ENCODE peak calls at places on chromosomes 1 and 21, in seven cellular contexts. One of them, this sample, is unnamed.

GRCh38 chr1:237366667-237367066 is 324.7 kb downstream of the RYR2 start:
- DNase-seq in HCT116: no peak
- DNase-seq in uterus: no peak
- DNase-seq in kidney: no peak
- DNase-seq in AG04449: no peak
- DNase-seq in D721Med: no peak
- DNase-seq in mammary epithelial cell: no peak
- DNase-seq in this sample: no peak

GRCh38 chr21:33061233-33061632 is 8.7 kb upstream of the OLIG1 start:
- DNase-seq in kidney: no peak
- DNase-seq in uterus: no peak
- DNase-seq in mammary epithelial cell: no peak
- DNase-seq in D721Med: no peak
- DNase-seq in HCT116: no peak
- DNase-seq in AG04449: no peak
- DNase-seq in this sample: no peak

GRCh38 chr1:54794401-54795099 is 6.6 kb downstream of the TTC22 start:
- DNase-seq in uterus: no peak
- DNase-seq in mammary epithelial cell: peak; percentile 43
- DNase-seq in HCT116: no peak
- DNase-seq in AG04449: no peak
- DNase-seq in kidney: no peak
- DNase-seq in D721Med: no peak
- DNase-seq in this sample: no peak

GRCh38 chr1:200172311-200172710 is 144.8 kb downstream of the NR5A2 start:
- DNase-seq in kidney: no peak
- DNase-seq in D721Med: no peak
- DNase-seq in uterus: no peak
- DNase-seq in mammary epithelial cell: no peak
- DNase-seq in AG04449: no peak
- DNase-seq in HCT116: no peak
- DNase-seq in this sample: no peak

GRCh38 chr1:77513839-77514763 is 168.4 kb downstream of the ZZZ3 start:
- DNase-seq in mammary epithelial cell: peak; percentile 32
- DNase-seq in HCT116: no peak
- DNase-seq in AG04449: peak; percentile 70
- DNase-seq in uterus: peak; percentile 32
- DNase-seq in D721Med: no peak
- DNase-seq in kidney: no peak
- DNase-seq in this sample: no peak

GRCh38 chr1:244840219-244840794 is 4.8 kb downstream of the COX20 start:
- DNase-seq in kidney: no peak
- DNase-seq in AG04449: no peak
- DNase-seq in uterus: no peak
- DNase-seq in HCT116: no peak
- DNase-seq in mammary epithelial cell: no peak
- DNase-seq in D721Med: no peak
- DNase-seq in this sample: no peak

GRCh38 chr21:45950740-45951515 is 30.6 kb upstream of the COL6A1 start:
- DNase-seq in D721Med: peak; percentile 98
- DNase-seq in mammary epithelial cell: peak; percentile 58
- DNase-seq in kidney: no peak
- DNase-seq in uterus: peak; percentile 82
- DNase-seq in AG04449: no peak
- DNase-seq in HCT116: peak; percentile 12
- DNase-seq in this sample: no peak

GRCh38 chr1:197180252-197180878 is 33.9 kb upstream of the ASPM start:
- DNase-seq in mammary epithelial cell: peak; percentile 45
- DNase-seq in AG04449: peak; percentile 59
- DNase-seq in kidney: no peak
- DNase-seq in D721Med: no peak
- DNase-seq in HCT116: no peak
- DNase-seq in uterus: no peak
- DNase-seq in this sample: no peak

GRCh38 chr1:33259879-33260278 is 3.6 kb downstream of the ZNF362 start:
- DNase-seq in HCT116: no peak
- DNase-seq in D721Med: no peak
- DNase-seq in AG04449: no peak
- DNase-seq in mammary epithelial cell: no peak
- DNase-seq in kidney: no peak
- DNase-seq in uterus: no peak
- DNase-seq in this sample: no peak

GRCh38 chr1:13513885-13514546 is at the start of gene LRRC38:
- DNase-seq in D721Med: no peak
- DNase-seq in HCT116: no peak
- DNase-seq in mammary epithelial cell: no peak
- DNase-seq in uterus: no peak
- DNase-seq in AG04449: no peak
- DNase-seq in kidney: no peak
- DNase-seq in this sample: no peak

GRCh38 chr1:213987422-213987875 is 324 bp upstream of the PROX1 start:
- DNase-seq in AG04449: no peak
- DNase-seq in mammary epithelial cell: no peak
- DNase-seq in HCT116: no peak
- DNase-seq in D721Med: peak; percentile 95
- DNase-seq in kidney: no peak
- DNase-seq in uterus: no peak
- DNase-seq in this sample: no peak

GRCh38 chr1:59696421-59697115 is 118.2 kb upstream of the HOOK1 start:
- DNase-seq in D721Med: no peak
- DNase-seq in AG04449: no peak
- DNase-seq in uterus: no peak
- DNase-seq in kidney: no peak
- DNase-seq in HCT116: no peak
- DNase-seq in mammary epithelial cell: no peak
- DNase-seq in this sample: no peak

GRCh38 chr21:17921579-17922530 is 102.7 kb upstream of the C21orf91 start:
- DNase-seq in kidney: no peak
- DNase-seq in AG04449: no peak
- DNase-seq in HCT116: no peak
- DNase-seq in mammary epithelial cell: peak; percentile 97
- DNase-seq in D721Med: no peak
- DNase-seq in uterus: peak; percentile 61
- DNase-seq in this sample: no peak

GRCh38 chr1:207181838-207182237 is 77.8 kb downstream of the C4BPA start:
- DNase-seq in HCT116: no peak
- DNase-seq in kidney: no peak
- DNase-seq in uterus: no peak
- DNase-seq in D721Med: no peak
- DNase-seq in AG04449: no peak
- DNase-seq in mammary epithelial cell: peak; percentile 44
- DNase-seq in this sample: no peak

GRCh38 chr1:78005755-78006154 is 1.0 kb downstream of the DNAJB4 start:
- DNase-seq in uterus: no peak
- DNase-seq in mammary epithelial cell: peak; percentile 68
- DNase-seq in kidney: no peak
- DNase-seq in D721Med: no peak
- DNase-seq in AG04449: peak; percentile 63
- DNase-seq in HCT116: peak; percentile 48
- DNase-seq in this sample: no peak

GRCh38 chr1:5961601-5962000 is 30.6 kb downstream of the NPHP4 start:
- DNase-seq in D721Med: no peak
- DNase-seq in HCT116: no peak
- DNase-seq in AG04449: no peak
- DNase-seq in kidney: no peak
- DNase-seq in mammary epithelial cell: no peak
- DNase-seq in uterus: no peak
- DNase-seq in this sample: no peak

GRCh38 chr1:14724697-14725096 is 126.2 kb downstream of the KAZN start:
- DNase-seq in uterus: no peak
- DNase-seq in D721Med: no peak
- DNase-seq in HCT116: no peak
- DNase-seq in AG04449: no peak
- DNase-seq in mammary epithelial cell: no peak
- DNase-seq in kidney: no peak
- DNase-seq in this sample: no peak

GRCh38 chr1:209772116-209772515 is 12.2 kb downstream of the C1orf74 start:
- DNase-seq in mammary epithelial cell: peak; percentile 66
- DNase-seq in kidney: no peak
- DNase-seq in HCT116: no peak
- DNase-seq in uterus: no peak
- DNase-seq in D721Med: no peak
- DNase-seq in AG04449: no peak
- DNase-seq in this sample: no peak

GRCh38 chr1:201573923-201574322 is 35.0 kb downstream of the NAV1 start:
- DNase-seq in HCT116: no peak
- DNase-seq in D721Med: no peak
- DNase-seq in kidney: no peak
- DNase-seq in uterus: no peak
- DNase-seq in AG04449: no peak
- DNase-seq in mammary epithelial cell: no peak
- DNase-seq in this sample: no peak

GRCh38 chr1:210689741-210690635 is 361.3 kb downstream of the HHAT start:
- DNase-seq in HCT116: no peak
- DNase-seq in D721Med: no peak
- DNase-seq in kidney: no peak
- DNase-seq in uterus: no peak
- DNase-seq in mammary epithelial cell: no peak
- DNase-seq in AG04449: no peak
- DNase-seq in this sample: no peak

GRCh38 chr1:31767225-31767624 is 3.1 kb upstream of the ADGRB2 start:
- DNase-seq in mammary epithelial cell: no peak
- DNase-seq in uterus: no peak
- DNase-seq in D721Med: no peak
- DNase-seq in HCT116: no peak
- DNase-seq in AG04449: no peak
- DNase-seq in kidney: no peak
- DNase-seq in this sample: no peak
- TF ChIP-seq CTCF in mammary epithelial cell: no peak
- TF ChIP-seq CTCF in uterus: no peak
- TF ChIP-seq CTCF in D721Med: no peak
- TF ChIP-seq CTCF in HCT116: no peak
- TF ChIP-seq CTCF in AG04449: no peak
- TF ChIP-seq CTCF in kidney: no peak
- TF ChIP-seq CTCF in this sample: no peak

DNA sequence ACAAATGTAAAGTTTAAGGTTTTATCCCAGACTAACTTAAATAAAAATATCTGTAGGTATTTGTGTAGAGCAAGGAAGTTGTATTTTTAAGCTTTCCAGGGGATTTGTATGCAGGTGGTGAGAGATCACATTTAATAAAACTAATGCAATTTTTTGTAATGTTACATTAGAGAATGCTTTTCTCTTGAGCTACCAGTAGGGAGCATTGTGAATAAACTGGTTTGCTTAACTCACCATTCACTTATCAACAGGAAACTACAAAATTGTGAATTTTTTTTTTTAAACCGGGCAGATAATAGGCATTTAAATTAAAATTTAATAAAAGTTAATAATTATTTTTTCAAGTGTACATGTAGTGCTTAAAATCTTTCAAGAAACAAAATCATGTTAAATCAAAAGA is 78.6 kb downstream of the IVNS1ABP start:
- DNase-seq in kidney: no peak
- DNase-seq in AG04449: no peak
- DNase-seq in uterus: no peak
- DNase-seq in mammary epithelial cell: no peak
- DNase-seq in HCT116: peak; percentile 7
- DNase-seq in D721Med: no peak
- DNase-seq in this sample: no peak
- TF ChIP-seq CTCF in kidney: peak; percentile 24
- TF ChIP-seq CTCF in AG04449: peak; percentile 26
- TF ChIP-seq CTCF in uterus: no peak
- TF ChIP-seq CTCF in mammary epithelial cell: peak; percentile 44
- TF ChIP-seq CTCF in HCT116: peak; percentile 37
- TF ChIP-seq CTCF in D721Med: peak; percentile 46
- TF ChIP-seq CTCF in this sample: peak; percentile 21

GRCh38 chr1:38989979-38990378 is 1.1 kb upstream of the AKIRIN1 start:
- DNase-seq in D721Med: no peak
- DNase-seq in kidney: no peak
- DNase-seq in mammary epithelial cell: no peak
- DNase-seq in HCT116: no peak
- DNase-seq in AG04449: no peak
- DNase-seq in uterus: no peak
- DNase-seq in this sample: no peak

GRCh38 chr1:38991638-38992449 is 768 bp downstream of the AKIRIN1 start:
- DNase-seq in HCT116: no peak
- DNase-seq in mammary epithelial cell: peak; percentile 21
- DNase-seq in AG04449: no peak
- DNase-seq in uterus: peak; percentile 47
- DNase-seq in kidney: peak; percentile 91
- DNase-seq in D721Med: no peak
- DNase-seq in this sample: no peak

GRCh38 chr1:38992450-38993111 is 1.5 kb downstream of the AKIRIN1 start:
- DNase-seq in HCT116: no peak
- DNase-seq in D721Med: no peak
- DNase-seq in kidney: no peak
- DNase-seq in AG04449: no peak
- DNase-seq in uterus: no peak
- DNase-seq in mammary epithelial cell: no peak
- DNase-seq in this sample: peak; percentile 34

GRCh38 chr1:38990401-38990745 is 703 bp upstream of the AKIRIN1 start:
- DNase-seq in HCT116: no peak
- DNase-seq in mammary epithelial cell: peak; percentile 11
- DNase-seq in D721Med: no peak
- DNase-seq in kidney: no peak
- DNase-seq in uterus: no peak
- DNase-seq in AG04449: no peak
- DNase-seq in this sample: no peak

DNA sequence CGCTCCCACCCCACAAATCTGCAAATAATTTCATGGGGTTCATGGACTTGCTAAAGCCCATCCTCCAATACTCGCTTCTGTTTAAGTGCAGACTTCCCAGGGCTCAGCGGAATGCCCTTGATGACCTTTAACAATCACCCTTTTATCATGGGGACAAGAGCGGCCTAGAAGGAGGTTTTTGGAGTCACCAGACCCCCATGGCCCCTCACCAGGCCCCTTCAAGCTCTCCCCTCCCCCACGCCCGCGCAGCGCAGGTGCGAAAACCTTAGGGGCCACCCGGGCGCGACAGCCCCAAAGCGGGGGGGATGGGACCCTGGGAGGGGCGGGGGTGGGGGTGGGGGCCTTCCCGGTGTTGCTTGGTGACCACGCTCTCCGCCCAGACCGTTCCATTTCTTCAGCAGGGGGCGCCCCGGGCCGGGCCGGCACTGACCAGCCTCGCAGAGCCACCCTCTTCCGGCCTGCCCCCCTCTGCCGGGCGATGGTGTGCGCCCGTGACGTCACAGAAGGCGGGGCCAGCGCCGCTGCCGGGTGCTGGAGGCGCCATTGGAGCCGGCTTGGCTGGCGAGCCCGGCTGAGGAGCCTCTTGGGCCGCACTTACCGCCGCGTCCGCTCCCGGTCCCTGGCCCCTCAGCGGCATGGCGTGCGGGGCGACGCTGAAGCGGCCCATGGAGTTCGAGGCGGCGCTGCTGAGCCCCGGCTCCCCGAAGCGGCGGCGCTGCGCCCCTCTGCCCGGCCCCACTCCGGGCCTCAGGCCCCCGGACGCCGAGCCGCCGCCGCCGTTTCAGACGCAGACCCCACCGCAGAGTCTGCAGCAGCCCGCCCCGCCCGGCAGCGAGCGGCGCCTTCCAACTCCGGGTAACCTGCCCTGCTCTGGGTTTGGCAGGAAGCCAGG is at the start of gene AKIRIN1:
- DNase-seq in mammary epithelial cell: peak; percentile 94
- DNase-seq in uterus: peak; percentile 99
- DNase-seq in HCT116: peak; percentile 86
- DNase-seq in kidney: peak; percentile 99
- DNase-seq in AG04449: peak; percentile 75
- DNase-seq in D721Med: peak; percentile 84
- DNase-seq in this sample: peak; percentile 86
- TF ChIP-seq CTCF in mammary epithelial cell: no peak
- TF ChIP-seq CTCF in uterus: peak; percentile 27
- TF ChIP-seq CTCF in HCT116: no peak
- TF ChIP-seq CTCF in kidney: peak; percentile 13
- TF ChIP-seq CTCF in AG04449: no peak
- TF ChIP-seq CTCF in D721Med: no peak
- TF ChIP-seq CTCF in this sample: no peak

GRCh38 chr1:56416385-56416972 is 162.9 kb downstream of the PLPP3 start:
- DNase-seq in kidney: no peak
- DNase-seq in HCT116: no peak
- DNase-seq in D721Med: no peak
- DNase-seq in mammary epithelial cell: no peak
- DNase-seq in uterus: no peak
- DNase-seq in AG04449: no peak
- DNase-seq in this sample: no peak
- TF ChIP-seq CTCF in kidney: no peak
- TF ChIP-seq CTCF in HCT116: peak; percentile 6
- TF ChIP-seq CTCF in D721Med: no peak
- TF ChIP-seq CTCF in mammary epithelial cell: no peak
- TF ChIP-seq CTCF in uterus: no peak
- TF ChIP-seq CTCF in AG04449: no peak
- TF ChIP-seq CTCF in this sample: no peak